ENCODE peak calls at places on chromosome 12, in six cellular contexts. D is NCI-H2081; P is astrocyte of the hippocampus; N is substantia nigra; R is HT1080; Z is stimulated activated CD4-positive, alpha-beta T cell treated with anti-CD3 and anti-CD28 coated beads, Interleukin-2, amount 100 ng/mL, for 48 hours. E is an unnamed sample.
A peak's percentile ranks its signal among the peaks of the same experiment; 100 is the strongest.

GRCh38 chr12:124915249-124916236 is 1.1 kb upstream of the UBC start:
- DNase-seq in D (no peak), P (no peak), N (no peak), R (peak; percentile 69), Z (no peak), E (peak; percentile 80)

GRCh38 chr12:112466835-112467234 is 48.1 kb downstream of the PTPN11 start:
- DNase-seq in D (no peak), P (no peak), N (no peak), R (no peak), Z (no peak), E (no peak)

GRCh38 chr12:31626270-31626669 is 33.2 kb upstream of the ETFBKMT start:
- DNase-seq in D (no peak), P (no peak), N (no peak), R (peak; percentile 21), Z (no peak), E (no peak)

GRCh38 chr12:109951751-109952150 is 44.4 kb downstream of the GIT2 start:
- DNase-seq in D (no peak), P (peak; percentile 85), N (no peak), R (peak; percentile 88), Z (no peak), E (no peak)

GRCh38 chr12:11651377-11651776 is 1.9 kb downstream of the ETV6 start:
- DNase-seq in D (no peak), P (no peak), N (no peak), R (no peak), Z (no peak), E (no peak)

GRCh38 chr12:62268956-62269355 is 8.8 kb downstream of the USP15 start:
- DNase-seq in D (no peak), P (no peak), N (no peak), R (peak; percentile 51), Z (no peak), E (no peak)

GRCh38 chr12:27207626-27208413 is 36.3 kb upstream of the STK38L start:
- DNase-seq in D (no peak), P (no peak), N (no peak), R (no peak), Z (peak; percentile 13), E (no peak)

GRCh38 chr12:49825360-49825970 is 2.7 kb downstream of the NCKAP5L start:
- DNase-seq in D (no peak), P (peak; percentile 44), N (no peak), R (no peak), Z (no peak), E (no peak)

GRCh38 chr12:121536929-121537813 is 43.7 kb downstream of the KDM2B start:
- DNase-seq in D (peak; percentile 44), P (peak; percentile 82), N (peak; percentile 80), R (peak; percentile 48), Z (peak; percentile 38), E (peak; percentile 82)

GRCh38 chr12:44626883-44627282 is 249.2 kb downstream of the NELL2 start:
- DNase-seq in D (peak; percentile 34), P (no peak), N (no peak), R (no peak), Z (no peak), E (no peak)

GRCh38 chr12:47700263-47700662 is 5.6 kb downstream of the RPAP3 start:
- DNase-seq in D (no peak), P (no peak), N (no peak), R (no peak), Z (no peak), E (no peak)

GRCh38 chr12:72546106-72546505 is 273.9 kb downstream of the TRHDE start:
- DNase-seq in D (no peak), P (peak; percentile 1), N (no peak), R (no peak), Z (no peak), E (no peak)

GRCh38 chr12:87120440-87120839 is 864.2 kb upstream of the MGAT4C start:
- DNase-seq in D (no peak), P (no peak), N (no peak), R (no peak), Z (no peak), E (no peak)